ENCODE peak calls at places on chromosomes 7 and 10, in eight cellular contexts. One of them, this sample, is unnamed.

GRCh38 chr7:159095979-159096411 is 48.7 kb downstream of the VIPR2 start:
- DNase-seq in HCT116: no peak
- DNase-seq in stomach: peak
- DNase-seq in prostate gland: no peak
- DNase-seq in cardiac fibroblast: no peak
- DNase-seq in mucosa of descending colon: no peak
- DNase-seq in lung: no peak
- DNase-seq in BJ: no peak
- DNase-seq in this sample: no peak

GRCh38 chr10:35331894-35332640 is 4.2 kb upstream of the CCNY start:
- DNase-seq in mucosa of descending colon: no peak
- DNase-seq in BJ: peak
- DNase-seq in lung: no peak
- DNase-seq in stomach: no peak
- DNase-seq in prostate gland: no peak
- DNase-seq in HCT116: peak
- DNase-seq in cardiac fibroblast: peak
- DNase-seq in this sample: peak

GRCh38 chr7:17369686-17370426 is 71.4 kb downstream of the AHR start:
- DNase-seq in lung: peak
- DNase-seq in HCT116: no peak
- DNase-seq in prostate gland: peak
- DNase-seq in cardiac fibroblast: peak
- DNase-seq in stomach: no peak
- DNase-seq in mucosa of descending colon: no peak
- DNase-seq in BJ: peak
- DNase-seq in this sample: peak

GRCh38 chr10:96129387-96130325 is at the start of gene ZNF518A:
- DNase-seq in HCT116: peak
- DNase-seq in stomach: peak
- DNase-seq in BJ: peak
- DNase-seq in lung: peak
- DNase-seq in prostate gland: peak
- DNase-seq in cardiac fibroblast: peak
- DNase-seq in mucosa of descending colon: peak
- DNase-seq in this sample: peak

GRCh38 chr7:75989084-75989725 is 5.2 kb downstream of the TMEM120A start:
- DNase-seq in mucosa of descending colon: no peak
- DNase-seq in stomach: no peak
- DNase-seq in BJ: no peak
- DNase-seq in lung: no peak
- DNase-seq in prostate gland: no peak
- DNase-seq in HCT116: no peak
- DNase-seq in cardiac fibroblast: no peak
- DNase-seq in this sample: no peak

GRCh38 chr10:125155101-125155500 is 5.3 kb downstream of the CTBP2 start:
- DNase-seq in stomach: no peak
- DNase-seq in prostate gland: no peak
- DNase-seq in BJ: no peak
- DNase-seq in lung: no peak
- DNase-seq in cardiac fibroblast: peak
- DNase-seq in HCT116: no peak
- DNase-seq in mucosa of descending colon: no peak
- DNase-seq in this sample: peak

GRCh38 chr10:111511751-111512150 is 434.9 kb downstream of the ADRA2A start:
- DNase-seq in lung: no peak
- DNase-seq in mucosa of descending colon: no peak
- DNase-seq in HCT116: no peak
- DNase-seq in prostate gland: no peak
- DNase-seq in BJ: no peak
- DNase-seq in cardiac fibroblast: no peak
- DNase-seq in stomach: no peak
- DNase-seq in this sample: no peak

GRCh38 chr7:30135271-30135550 is 425 bp downstream of the MTURN start:
- DNase-seq in stomach: no peak
- DNase-seq in cardiac fibroblast: no peak
- DNase-seq in prostate gland: no peak
- DNase-seq in lung: no peak
- DNase-seq in BJ: no peak
- DNase-seq in mucosa of descending colon: no peak
- DNase-seq in HCT116: no peak
- DNase-seq in this sample: no peak

GRCh38 chr10:4447977-4448376 is 378.0 kb upstream of the AKR1E2 start:
- DNase-seq in HCT116: no peak
- DNase-seq in mucosa of descending colon: no peak
- DNase-seq in prostate gland: no peak
- DNase-seq in lung: no peak
- DNase-seq in stomach: no peak
- DNase-seq in BJ: no peak
- DNase-seq in cardiac fibroblast: peak
- DNase-seq in this sample: peak

GRCh38 chr7:74505426-74506328 is 52.0 kb downstream of the GTF2IRD1 start:
- DNase-seq in cardiac fibroblast: no peak
- DNase-seq in BJ: no peak
- DNase-seq in prostate gland: no peak
- DNase-seq in HCT116: no peak
- DNase-seq in stomach: no peak
- DNase-seq in lung: no peak
- DNase-seq in mucosa of descending colon: no peak
- DNase-seq in this sample: no peak

GRCh38 chr10:102485093-102485785 is 17.3 kb downstream of the ACTR1A start:
- DNase-seq in BJ: no peak
- DNase-seq in HCT116: no peak
- DNase-seq in mucosa of descending colon: no peak
- DNase-seq in prostate gland: no peak
- DNase-seq in lung: no peak
- DNase-seq in stomach: no peak
- DNase-seq in cardiac fibroblast: no peak
- DNase-seq in this sample: no peak

GRCh38 chr10:130401860-130402765 is 265.9 kb downstream of the GLRX3 start:
- DNase-seq in prostate gland: no peak
- DNase-seq in mucosa of descending colon: no peak
- DNase-seq in HCT116: no peak
- DNase-seq in lung: no peak
- DNase-seq in cardiac fibroblast: no peak
- DNase-seq in BJ: no peak
- DNase-seq in stomach: no peak
- DNase-seq in this sample: no peak

GRCh38 chr7:6579446-6579845 is 2.2 kb downstream of the ZDHHC4 start:
- DNase-seq in HCT116: no peak
- DNase-seq in lung: no peak
- DNase-seq in mucosa of descending colon: no peak
- DNase-seq in stomach: no peak
- DNase-seq in BJ: no peak
- DNase-seq in cardiac fibroblast: no peak
- DNase-seq in prostate gland: no peak
- DNase-seq in this sample: peak

GRCh38 chr10:119315128-119316001 is 108.0 kb downstream of the GRK5 start:
- DNase-seq in stomach: no peak
- DNase-seq in BJ: peak
- DNase-seq in HCT116: peak
- DNase-seq in prostate gland: no peak
- DNase-seq in lung: no peak
- DNase-seq in cardiac fibroblast: peak
- DNase-seq in mucosa of descending colon: no peak
- DNase-seq in this sample: peak

GRCh38 chr7:100825215-100825671 is 2.1 kb downstream of the EPHB4 start:
- DNase-seq in HCT116: no peak
- DNase-seq in stomach: no peak
- DNase-seq in mucosa of descending colon: no peak
- DNase-seq in lung: no peak
- DNase-seq in cardiac fibroblast: peak
- DNase-seq in BJ: no peak
- DNase-seq in prostate gland: peak
- DNase-seq in this sample: peak

GRCh38 chr7:138755331-138755747 is 42.5 kb upstream of the TMEM213 start:
- DNase-seq in lung: no peak
- DNase-seq in cardiac fibroblast: peak
- DNase-seq in mucosa of descending colon: no peak
- DNase-seq in BJ: no peak
- DNase-seq in stomach: no peak
- DNase-seq in HCT116: no peak
- DNase-seq in prostate gland: no peak
- DNase-seq in this sample: peak

DNA sequence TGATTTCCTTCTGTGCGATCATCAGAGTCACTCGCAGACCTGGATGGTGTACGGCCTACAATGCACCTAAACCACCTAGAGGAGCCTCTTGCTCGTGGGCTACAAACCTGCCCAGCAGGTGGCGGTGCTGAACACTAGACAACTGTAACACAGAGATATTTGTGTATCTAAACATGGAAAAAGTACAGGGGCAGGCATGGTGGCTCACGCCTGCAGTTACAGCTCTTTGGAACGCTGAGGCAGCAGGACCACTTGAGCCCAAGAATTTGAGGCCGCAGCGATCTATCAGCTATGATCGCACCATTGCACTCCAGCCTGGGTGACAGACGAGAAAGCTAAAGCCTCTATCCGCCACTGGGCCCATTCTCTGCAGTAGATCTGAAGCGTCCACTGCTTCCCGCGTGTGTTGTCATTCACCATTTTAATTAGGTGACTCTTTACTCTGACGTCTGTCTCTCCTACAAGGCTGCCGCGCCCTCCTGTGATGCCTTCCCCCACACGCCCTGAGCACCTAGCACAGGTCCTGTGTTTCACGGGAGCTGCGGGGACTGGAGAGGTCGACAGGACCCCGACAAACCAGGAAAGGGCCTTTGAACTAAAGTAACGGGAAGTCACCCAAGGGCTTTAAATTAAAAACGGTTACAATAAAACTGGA is 769 bp downstream of the TUBGCP2 start:
- DNase-seq in HCT116: no peak
- DNase-seq in stomach: peak
- DNase-seq in prostate gland: peak
- DNase-seq in cardiac fibroblast: peak
- DNase-seq in lung: peak
- DNase-seq in BJ: no peak
- DNase-seq in mucosa of descending colon: peak
- DNase-seq in this sample: peak
- TF ChIP-seq CTCF in HCT116: peak
- TF ChIP-seq CTCF in stomach: peak
- TF ChIP-seq CTCF in prostate gland: peak
- TF ChIP-seq CTCF in cardiac fibroblast: peak
- TF ChIP-seq CTCF in lung: peak
- TF ChIP-seq CTCF in BJ: peak
- TF ChIP-seq CTCF in mucosa of descending colon: peak
- TF ChIP-seq CTCF in this sample: peak

DNA sequence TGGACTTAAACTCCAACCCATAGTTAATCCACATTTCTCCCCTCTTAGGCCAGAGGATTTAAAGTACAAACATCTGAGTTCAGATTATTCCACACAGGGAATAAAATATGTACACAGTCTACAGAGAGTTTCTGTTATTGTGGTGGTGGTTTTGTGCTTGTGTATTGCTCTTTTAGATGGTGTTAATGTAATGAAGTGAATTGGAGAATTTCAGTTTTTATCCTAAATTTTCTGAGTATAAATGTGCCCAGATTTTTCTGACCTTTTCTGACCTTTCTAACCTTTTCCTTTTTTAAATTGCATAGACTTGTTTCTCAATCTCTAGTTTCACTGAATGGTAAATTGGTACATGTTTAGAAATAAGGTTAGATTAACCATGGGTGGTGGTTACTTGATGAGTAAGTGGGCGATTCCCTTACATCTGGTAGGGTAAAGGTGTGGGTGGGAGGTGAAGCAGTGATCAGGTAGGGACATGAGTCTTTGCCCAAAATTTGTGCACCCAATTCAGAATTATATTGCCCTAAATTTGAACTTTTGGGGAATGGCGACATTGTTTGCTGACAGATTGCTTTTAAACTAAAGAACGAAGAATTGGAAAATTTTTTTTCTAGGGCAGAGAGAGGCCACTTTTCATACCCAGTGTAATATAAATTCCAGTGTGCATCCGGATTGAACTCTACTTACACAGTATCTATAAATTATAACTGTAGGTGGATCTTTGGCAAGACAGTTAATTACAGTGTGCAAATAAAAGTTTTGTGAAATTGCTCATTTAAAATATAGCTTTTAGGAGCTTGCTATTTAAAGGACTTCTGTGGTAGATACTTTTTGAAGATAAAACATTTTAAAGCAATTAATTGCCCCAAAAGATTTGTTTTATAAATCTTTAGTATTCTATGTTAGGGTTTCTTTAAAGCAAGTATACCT is 62.2 kb downstream of the ST7 start:
- DNase-seq in stomach: no peak
- DNase-seq in prostate gland: no peak
- DNase-seq in BJ: no peak
- DNase-seq in HCT116: no peak
- DNase-seq in mucosa of descending colon: no peak
- DNase-seq in lung: no peak
- DNase-seq in cardiac fibroblast: no peak
- DNase-seq in this sample: no peak
- H3K4me3 ChIP-seq in stomach: peak
- H3K4me3 ChIP-seq in prostate gland: no peak
- H3K4me3 ChIP-seq in BJ: no peak
- H3K4me3 ChIP-seq in HCT116: no peak
- H3K4me3 ChIP-seq in mucosa of descending colon: no peak
- H3K4me3 ChIP-seq in lung: no peak
- H3K4me3 ChIP-seq in cardiac fibroblast: no peak
- H3K4me3 ChIP-seq in this sample: peak

GRCh38 chr7:130611206-130611605 is 57.3 kb downstream of the COPG2 start:
- DNase-seq in cardiac fibroblast: no peak
- DNase-seq in lung: no peak
- DNase-seq in mucosa of descending colon: no peak
- DNase-seq in HCT116: no peak
- DNase-seq in stomach: no peak
- DNase-seq in prostate gland: no peak
- DNase-seq in BJ: no peak
- DNase-seq in this sample: no peak
- TF ChIP-seq CTCF in cardiac fibroblast: no peak
- TF ChIP-seq CTCF in lung: no peak
- TF ChIP-seq CTCF in mucosa of descending colon: no peak
- TF ChIP-seq CTCF in HCT116: no peak
- TF ChIP-seq CTCF in stomach: no peak
- TF ChIP-seq CTCF in prostate gland: no peak
- TF ChIP-seq CTCF in BJ: no peak
- TF ChIP-seq CTCF in this sample: no peak

DNA sequence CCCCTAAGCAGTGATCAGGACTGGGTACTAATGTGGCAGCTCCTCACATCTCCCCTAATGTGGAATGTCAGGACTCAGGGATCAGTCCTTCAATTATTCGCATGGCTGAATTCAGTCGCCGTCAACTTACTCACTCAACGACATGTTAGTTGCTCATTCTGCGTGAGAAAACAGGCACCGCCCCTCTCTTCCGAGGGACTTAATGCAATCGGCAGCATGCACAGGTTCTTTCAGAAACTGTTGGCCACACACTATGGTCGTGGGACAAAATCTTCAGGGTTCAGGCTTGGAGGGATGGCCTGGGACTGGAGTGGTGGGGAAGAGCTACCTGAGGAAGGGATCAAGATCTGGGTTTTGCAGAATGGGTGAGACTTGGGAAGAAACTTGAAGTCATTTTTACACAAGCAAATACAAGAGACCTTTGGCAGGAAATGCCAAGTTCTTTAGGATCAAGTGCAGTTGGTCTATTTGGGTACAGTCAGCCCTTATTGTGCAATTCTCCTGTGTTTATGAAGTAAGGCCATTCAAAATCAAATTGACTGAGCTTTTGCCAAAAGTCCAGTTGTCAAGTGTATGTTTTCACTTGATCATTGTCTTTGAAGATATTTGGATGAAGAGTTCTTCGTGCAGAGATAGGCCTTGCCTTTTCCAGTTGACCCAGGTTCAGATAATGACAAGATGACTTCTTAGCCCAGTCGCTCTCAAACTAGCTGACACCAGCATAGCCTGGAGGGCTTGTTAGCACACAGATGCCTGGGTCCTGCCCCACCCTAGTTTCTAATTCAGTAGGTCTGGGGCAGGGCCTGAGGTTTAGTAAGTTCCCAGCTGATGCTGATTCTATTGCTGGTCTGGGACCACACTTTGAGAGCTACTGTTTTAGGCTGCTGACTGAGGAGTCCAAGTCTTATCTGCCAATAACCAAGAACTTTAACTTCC is 48.5 kb downstream of the LRRC18 start:
- DNase-seq in lung: no peak
- DNase-seq in prostate gland: no peak
- DNase-seq in stomach: no peak
- DNase-seq in mucosa of descending colon: no peak
- DNase-seq in HCT116: no peak
- DNase-seq in cardiac fibroblast: peak
- DNase-seq in BJ: no peak
- DNase-seq in this sample: peak
- H3K4me3 ChIP-seq in lung: no peak
- H3K4me3 ChIP-seq in prostate gland: no peak
- H3K4me3 ChIP-seq in stomach: no peak
- H3K4me3 ChIP-seq in mucosa of descending colon: no peak
- H3K4me3 ChIP-seq in HCT116: no peak
- H3K4me3 ChIP-seq in cardiac fibroblast: no peak
- H3K4me3 ChIP-seq in BJ: no peak
- H3K4me3 ChIP-seq in this sample: no peak